ENCODE peak calls at places on chromosome 7, in ten cellular contexts. A, Q, L, W, X, Y, D, Z, V and I are unnamed samples.

GRCh38 chr7:30594055-30594539 is 581 bp upstream of the GARS1 start:
- DNase-seq in A (peak), Q (no peak), L (peak), W (peak), X (peak), Y (no peak), D (peak), Z (peak), V (peak), I (no peak)

GRCh38 chr7:7799138-7799537 is 80.7 kb upstream of the RPA3 start:
- DNase-seq in A (no peak), Q (no peak), L (no peak), W (no peak), X (no peak), Y (no peak), D (no peak), Z (no peak), V (no peak), I (no peak)

GRCh38 chr7:28347462-28347861 is 64.9 kb upstream of the CREB5 start:
- DNase-seq in A (no peak), Q (no peak), L (no peak), W (no peak), X (no peak), Y (no peak), D (no peak), Z (no peak), V (no peak), I (no peak)

GRCh38 chr7:27662490-27663205 is at the start of gene HIBADH:
- DNase-seq in A (peak), Q (peak), L (peak), W (peak), X (peak), Y (peak), D (peak), Z (peak), V (peak), I (peak)

GRCh38 chr7:133412942-133413341 is 160.1 kb downstream of the EXOC4 start:
- DNase-seq in A (no peak), Q (no peak), L (no peak), W (no peak), X (no peak), Y (no peak), D (no peak), Z (no peak), V (no peak), I (no peak)

GRCh38 chr7:111595780-111596179 is 33.5 kb upstream of the IMMP2L start:
- DNase-seq in A (no peak), Q (no peak), L (no peak), W (no peak), X (no peak), Y (no peak), D (no peak), Z (no peak), V (no peak), I (no peak)

GRCh38 chr7:106038916-106039315 is 73.2 kb downstream of the SYPL1 start:
- DNase-seq in A (no peak), Q (no peak), L (no peak), W (no peak), X (no peak), Y (no peak), D (no peak), Z (no peak), V (no peak), I (no peak)

GRCh38 chr7:152145853-152146466 is 120.5 kb downstream of the GALNT11 start:
- DNase-seq in A (no peak), Q (peak), L (peak), W (no peak), X (no peak), Y (peak), D (no peak), Z (no peak), V (no peak), I (no peak)

GRCh38 chr7:151657173-151657572 is 137.5 kb upstream of the RHEB start:
- DNase-seq in A (no peak), Q (no peak), L (no peak), W (peak), X (no peak), Y (no peak), D (peak), Z (no peak), V (no peak), I (no peak)

GRCh38 chr7:130276796-130277762 is 10.4 kb downstream of the CPA2 start:
- DNase-seq in A (no peak), Q (no peak), L (no peak), W (no peak), X (no peak), Y (no peak), D (no peak), Z (no peak), V (no peak), I (no peak)

GRCh38 chr7:47954231-47954911 is 6.1 kb upstream of the PKD1L1 start:
- DNase-seq in A (no peak), Q (no peak), L (no peak), W (no peak), X (peak), Y (no peak), D (no peak), Z (no peak), V (no peak), I (no peak)

GRCh38 chr7:43873300-43873699 is 4.0 kb upstream of the MRPS24 start:
- DNase-seq in A (no peak), Q (no peak), L (no peak), W (peak), X (no peak), Y (no peak), D (peak), Z (no peak), V (no peak), I (no peak)

GRCh38 chr7:78510580-78511188 is 712.1 kb downstream of the PHTF2 start:
- DNase-seq in A (no peak), Q (no peak), L (peak), W (no peak), X (peak), Y (peak), D (no peak), Z (peak), V (peak), I (no peak)
- TF ChIP-seq CTCF in A (peak), Q (no peak), L (peak), W (peak), X (peak), Y (peak), D (no peak), Z (peak), V (peak), I (peak)

GRCh38 chr7:2040893-2041270 is 191.9 kb downstream of the MAD1L1 start:
- DNase-seq in A (no peak), Q (peak), L (no peak), W (peak), X (no peak), Y (no peak), D (peak), Z (peak), V (peak), I (no peak)
- TF ChIP-seq CTCF in A (no peak), Q (no peak), L (no peak), W (no peak), X (no peak), Y (no peak), D (no peak), Z (no peak), V (no peak), I (no peak)

GRCh38 chr7:101171442-101171837 is 6.1 kb upstream of the VGF start:
- DNase-seq in A (no peak), Q (no peak), L (no peak), W (no peak), X (no peak), Y (no peak), D (no peak), Z (no peak), V (no peak), I (no peak)
- TF ChIP-seq CTCF in A (peak), Q (no peak), L (no peak), W (no peak), X (no peak), Y (no peak), D (no peak), Z (no peak), V (no peak), I (peak)

GRCh38 chr7:137606061-137606674 is 240.6 kb downstream of the DGKI start:
- DNase-seq in A (no peak), Q (no peak), L (no peak), W (no peak), X (no peak), Y (peak), D (no peak), Z (no peak), V (no peak), I (no peak)
- TF ChIP-seq CTCF in A (peak), Q (peak), L (peak), W (peak), X (no peak), Y (peak), D (no peak), Z (peak), V (peak), I (peak)

GRCh38 chr7:117277576-117277975 is 45.3 kb downstream of the WNT2 start:
- DNase-seq in A (no peak), Q (no peak), L (no peak), W (no peak), X (no peak), Y (no peak), D (no peak), Z (no peak), V (no peak), I (no peak)
- TF ChIP-seq CTCF in A (no peak), Q (no peak), L (no peak), W (no peak), X (no peak), Y (no peak), D (no peak), Z (no peak), V (no peak), I (no peak)

GRCh38 chr7:13725591-13725990 is 263.9 kb downstream of the ETV1 start:
- DNase-seq in A (no peak), Q (no peak), L (no peak), W (no peak), X (no peak), Y (no peak), D (no peak), Z (no peak), V (no peak), I (no peak)
- TF ChIP-seq CTCF in A (no peak), Q (no peak), L (peak), W (no peak), X (no peak), Y (no peak), D (no peak), Z (no peak), V (peak), I (peak)